ENCODE peak calls at places on chromosomes 13 and 19, in nine cellular contexts. T, W, B, G, P, Q, J, Z and V are unnamed samples.

GRCh38 chr19:27681972-27682371 is 1531.0 kb downstream of the UQCRFS1 start:
- DNase-seq in T (no peak), W (no peak), B (no peak), G (no peak), P (no peak), Q (no peak), J (no peak), Z (no peak), V (no peak)

GRCh38 chr13:96771501-96772367 is 222.5 kb downstream of the OXGR1 start:
- DNase-seq in T (no peak), W (no peak), B (no peak), G (no peak), P (no peak), Q (no peak), J (no peak), Z (no peak), V (no peak)

GRCh38 chr13:21402586-21403307 is 56.4 kb downstream of the ZDHHC20 start:
- DNase-seq in T (no peak), W (no peak), B (peak), G (no peak), P (no peak), Q (no peak), J (peak), Z (peak), V (peak)

GRCh38 chr19:1081301-1082164 is 13.6 kb downstream of the POLR2E start:
- DNase-seq in T (no peak), W (no peak), B (no peak), G (no peak), P (no peak), Q (no peak), J (no peak), Z (no peak), V (no peak)

GRCh38 chr13:110388141-110388943 is 81.3 kb downstream of the COL4A2 start:
- DNase-seq in T (peak), W (no peak), B (peak), G (peak), P (peak), Q (no peak), J (no peak), Z (no peak), V (peak)

GRCh38 chr13:40228486-40228885 is 438.0 kb downstream of the FOXO1 start:
- DNase-seq in T (no peak), W (no peak), B (no peak), G (no peak), P (no peak), Q (no peak), J (no peak), Z (no peak), V (peak)

GRCh38 chr13:23642110-23642509 is 71.9 kb downstream of the TNFRSF19 start:
- DNase-seq in T (no peak), W (no peak), B (no peak), G (no peak), P (no peak), Q (no peak), J (no peak), Z (no peak), V (no peak)

GRCh38 chr13:57632276-57633140 is 964 bp downstream of the PCDH17 start:
- DNase-seq in T (peak), W (no peak), B (peak), G (no peak), P (peak), Q (no peak), J (peak), Z (no peak), V (peak)

GRCh38 chr19:6891761-6892385 is 4.5 kb downstream of the ADGRE1 start:
- DNase-seq in T (no peak), W (no peak), B (no peak), G (no peak), P (no peak), Q (no peak), J (no peak), Z (no peak), V (no peak)

GRCh38 chr13:109785892-109786450 is 412 bp downstream of the IRS2 start:
- DNase-seq in T (no peak), W (no peak), B (peak), G (no peak), P (no peak), Q (peak), J (peak), Z (no peak), V (peak)

GRCh38 chr19:36140289-36141038 is 598 bp downstream of the CAPNS1 start:
- DNase-seq in T (peak), W (no peak), B (peak), G (no peak), P (peak), Q (peak), J (peak), Z (no peak), V (peak)

GRCh38 chr19:51777570-51778460 is 16.8 kb downstream of the FPR2 start:
- DNase-seq in T (peak), W (no peak), B (peak), G (no peak), P (peak), Q (no peak), J (peak), Z (peak), V (peak)

GRCh38 chr19:6271721-6272410 is 7.9 kb downstream of the MLLT1 start:
- DNase-seq in T (peak), W (no peak), B (peak), G (no peak), P (peak), Q (peak), J (peak), Z (peak), V (peak)

GRCh38 chr19:7509625-7510024 is 6.3 kb upstream of the ZNF358 start:
- DNase-seq in T (peak), W (no peak), B (no peak), G (no peak), P (no peak), Q (no peak), J (no peak), Z (no peak), V (no peak)

GRCh38 chr13:103473081-103473480 is 406.9 kb upstream of the SLC10A2 start:
- DNase-seq in T (no peak), W (no peak), B (no peak), G (no peak), P (no peak), Q (no peak), J (no peak), Z (no peak), V (no peak)

GRCh38 chr19:47758433-47758784 is 13.1 kb downstream of the NOP53 start:
- DNase-seq in T (no peak), W (no peak), B (no peak), G (no peak), P (no peak), Q (no peak), J (no peak), Z (no peak), V (no peak)

GRCh38 chr19:6730153-6730804 is 7.1 kb downstream of the GPR108 start:
- DNase-seq in T (peak), W (no peak), B (no peak), G (no peak), P (peak), Q (peak), J (peak), Z (no peak), V (no peak)

GRCh38 chr13:46129955-46130354 is 25.1 kb upstream of the CPB2 start:
- DNase-seq in T (no peak), W (no peak), B (no peak), G (no peak), P (no peak), Q (no peak), J (no peak), Z (no peak), V (no peak)

GRCh38 chr13:31756346-31756745 is 17.0 kb downstream of the RXFP2 start:
- DNase-seq in T (no peak), W (no peak), B (peak), G (no peak), P (no peak), Q (no peak), J (no peak), Z (peak), V (peak)

GRCh38 chr13:39415403-39415802 is 187.6 kb downstream of the LHFPL6 start:
- DNase-seq in T (peak), W (no peak), B (peak), G (no peak), P (peak), Q (no peak), J (peak), Z (peak), V (peak)

GRCh38 chr13:88544836-88545235 is 873.7 kb downstream of the SLITRK5 start:
- DNase-seq in T (no peak), W (no peak), B (no peak), G (no peak), P (no peak), Q (no peak), J (no peak), Z (no peak), V (no peak)

GRCh38 chr13:88541993-88542392 is 870.8 kb downstream of the SLITRK5 start:
- DNase-seq in T (no peak), W (no peak), B (no peak), G (no peak), P (no peak), Q (no peak), J (no peak), Z (no peak), V (no peak)
- TF ChIP-seq CTCF in T (no peak), W (no peak), B (no peak), G (no peak), P (no peak), Q (no peak), J (no peak), Z (no peak), V (no peak)

GRCh38 chr19:13092206-13092605 is 10.5 kb downstream of the LYL1 start:
- DNase-seq in T (no peak), W (no peak), B (no peak), G (no peak), P (no peak), Q (no peak), J (no peak), Z (no peak), V (no peak)
- H3K4me3 ChIP-seq in T (no peak), W (no peak), B (no peak), G (peak), P (no peak), Q (no peak), J (no peak), Z (no peak), V (no peak)

GRCh38 chr13:51220706-51221105 is 1.5 kb upstream of the FAM124A start:
- DNase-seq in T (no peak), W (no peak), B (no peak), G (no peak), P (no peak), Q (no peak), J (no peak), Z (no peak), V (no peak)

GRCh38 chr13:51223284-51224270 is 1.4 kb downstream of the FAM124A start:
- DNase-seq in T (peak), W (no peak), B (no peak), G (no peak), P (no peak), Q (no peak), J (no peak), Z (no peak), V (no peak)

GRCh38 chr13:51221108-51221507 is 1.1 kb upstream of the FAM124A start:
- DNase-seq in T (peak), W (no peak), B (no peak), G (no peak), P (no peak), Q (no peak), J (no peak), Z (no peak), V (no peak)

GRCh38 chr13:51222510-51223283 is 499 bp downstream of the FAM124A start:
- DNase-seq in T (peak), W (no peak), B (no peak), G (no peak), P (no peak), Q (no peak), J (no peak), Z (no peak), V (no peak)

DNA sequence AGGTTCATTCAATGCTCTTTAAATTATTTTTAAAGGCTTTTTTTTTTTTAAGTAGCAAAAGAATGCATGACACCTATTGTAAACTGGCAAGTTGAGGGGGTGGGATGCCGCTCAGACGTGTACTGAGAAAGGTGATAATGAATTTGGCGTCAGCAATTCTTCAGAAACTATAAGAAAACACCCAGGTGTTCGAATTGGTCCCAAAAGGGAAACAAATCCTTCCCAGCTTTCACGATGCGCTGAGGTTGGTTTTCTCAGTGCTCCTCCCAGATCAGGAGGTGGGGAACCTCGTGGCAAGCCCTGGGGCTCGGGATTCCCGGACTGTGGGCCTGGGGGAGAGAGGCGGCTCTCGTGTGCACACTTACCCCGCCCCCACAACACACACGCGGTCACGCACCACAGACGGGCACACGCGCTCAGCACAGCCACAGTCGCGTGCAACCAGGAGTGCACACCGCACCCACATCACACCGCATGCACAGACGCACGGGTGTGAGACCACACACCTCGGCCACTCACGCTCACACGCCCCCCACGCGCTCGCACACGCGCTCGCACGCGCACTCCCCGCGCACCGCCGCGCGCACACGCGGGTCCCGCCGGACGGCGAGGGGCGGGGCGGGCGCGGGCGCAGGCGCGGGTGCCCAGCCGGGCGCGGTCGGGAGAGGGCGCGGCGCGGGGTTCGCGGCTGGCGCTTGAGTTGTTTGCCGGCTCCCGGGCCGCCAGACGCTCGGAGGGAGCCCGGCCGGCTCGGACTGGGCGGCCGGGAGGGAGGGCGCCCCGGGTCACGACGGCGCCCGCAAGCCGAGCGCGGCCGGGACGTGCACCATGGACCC is at the start of gene FAM124A:
- DNase-seq in T (peak), W (no peak), B (peak), G (no peak), P (peak), Q (peak), J (peak), Z (peak), V (no peak)
- TF ChIP-seq CTCF in T (no peak), W (no peak), B (no peak), G (no peak), P (no peak), Q (no peak), J (peak), Z (no peak), V (no peak)

GRCh38 chr13:29502391-29503008 is 93.0 kb downstream of the SLC7A1 start:
- DNase-seq in T (no peak), W (no peak), B (no peak), G (no peak), P (no peak), Q (no peak), J (no peak), Z (no peak), V (no peak)
- H3K4me3 ChIP-seq in T (no peak), W (no peak), B (no peak), G (no peak), P (no peak), Q (no peak), J (no peak), Z (no peak), V (no peak)

GRCh38 chr13:51849145-51850101 is 4.4 kb upstream of the TMEM272 start:
- DNase-seq in T (peak), W (no peak), B (peak), G (no peak), P (no peak), Q (no peak), J (no peak), Z (no peak), V (peak)
- TF ChIP-seq CTCF in T (peak), W (peak), B (peak), G (no peak), P (peak), Q (peak), J (no peak), Z (peak), V (peak)